ENCODE peak calls at places on chromosome 18, in four cellular contexts. One of them, this sample, is unnamed.
A peak's percentile ranks its signal among the peaks of the same experiment; 100 is the strongest.

GRCh38 chr18:29181151-29181901 is 1004.4 kb upstream of the CDH2 start:
- DNase-seq in astrocyte of the cerebellum: peak; percentile 83
- DNase-seq in transverse colon: no peak
- DNase-seq in A549: no peak
- DNase-seq in this sample: peak; percentile 95

GRCh38 chr18:76803814-76804213 is 18.5 kb upstream of the ZNF236 start:
- DNase-seq in astrocyte of the cerebellum: peak; percentile 20
- DNase-seq in transverse colon: peak; percentile 74
- DNase-seq in A549: peak; percentile 55
- DNase-seq in this sample: peak; percentile 54

GRCh38 chr18:21359746-21360145 is 117.7 kb downstream of the GREB1L start:
- DNase-seq in astrocyte of the cerebellum: no peak
- DNase-seq in transverse colon: no peak
- DNase-seq in A549: no peak
- DNase-seq in this sample: no peak

GRCh38 chr18:51196116-51196810 is 1.2 kb downstream of the MEX3C start:
- DNase-seq in astrocyte of the cerebellum: no peak
- DNase-seq in transverse colon: peak; percentile 53
- DNase-seq in A549: peak; percentile 7
- DNase-seq in this sample: no peak

GRCh38 chr18:44062345-44062744 is 618.3 kb upstream of the SETBP1 start:
- DNase-seq in astrocyte of the cerebellum: no peak
- DNase-seq in transverse colon: no peak
- DNase-seq in A549: no peak
- DNase-seq in this sample: no peak

GRCh38 chr18:8478166-8478967 is 130.9 kb upstream of the RAB12 start:
- DNase-seq in astrocyte of the cerebellum: no peak
- DNase-seq in transverse colon: peak; percentile 57
- DNase-seq in A549: peak; percentile 67
- DNase-seq in this sample: peak; percentile 41

GRCh38 chr18:22469061-22469689 is 51.5 kb upstream of the CTAGE1 start:
- DNase-seq in astrocyte of the cerebellum: no peak
- DNase-seq in transverse colon: no peak
- DNase-seq in A549: no peak
- DNase-seq in this sample: peak; percentile 29

GRCh38 chr18:13267517-13267916 is 49.0 kb downstream of the LDLRAD4 start:
- DNase-seq in astrocyte of the cerebellum: no peak
- DNase-seq in transverse colon: no peak
- DNase-seq in A549: no peak
- DNase-seq in this sample: no peak

GRCh38 chr18:63924551-63924950 is 16.8 kb downstream of the SERPINB10 start:
- DNase-seq in astrocyte of the cerebellum: no peak
- DNase-seq in transverse colon: no peak
- DNase-seq in A549: no peak
- DNase-seq in this sample: peak; percentile 2

DNA sequence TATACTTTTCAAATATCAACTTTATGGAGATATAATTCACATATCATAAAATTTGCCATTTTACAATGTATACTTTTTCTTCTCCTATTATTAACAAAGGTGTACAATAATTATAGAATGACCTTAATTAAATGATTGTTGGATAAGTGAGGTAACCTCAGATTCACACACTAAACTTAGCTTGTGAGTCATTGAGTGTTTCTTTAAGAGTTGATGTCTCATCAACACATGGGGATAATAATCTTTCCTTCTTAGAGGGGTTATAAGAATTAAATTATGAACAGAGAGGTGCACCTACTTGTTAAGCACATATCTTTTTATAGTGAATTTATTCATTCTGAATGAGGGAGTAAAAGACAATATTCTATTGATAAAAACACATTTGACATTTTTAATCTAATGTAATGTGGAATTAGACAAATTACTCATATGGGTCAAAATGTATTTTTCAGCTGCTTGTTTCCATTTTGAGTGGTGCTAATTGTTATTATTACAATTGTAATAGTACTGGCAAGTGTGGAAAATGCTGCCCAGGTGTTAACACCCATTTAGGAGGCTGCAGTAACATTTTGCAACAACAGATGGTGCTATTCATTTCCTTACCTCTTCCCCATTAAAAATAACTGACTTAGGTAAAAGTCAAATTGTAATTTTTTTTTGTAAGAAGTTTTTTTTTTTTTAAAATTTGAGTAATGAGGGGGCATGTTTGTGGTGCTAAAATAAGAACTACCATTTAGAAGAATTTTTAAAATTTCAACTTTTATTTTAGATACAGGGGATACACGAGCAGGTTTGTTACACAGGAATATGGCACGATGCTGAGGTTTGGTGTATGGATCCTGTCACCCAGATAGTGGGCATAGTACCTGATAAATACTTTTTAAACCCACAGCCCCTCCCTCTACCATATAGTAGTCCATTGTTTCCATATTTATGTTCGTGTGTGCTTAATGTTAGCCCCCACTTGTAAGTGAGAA is 32.1 kb upstream of the DYNAP start:
- DNase-seq in astrocyte of the cerebellum: peak; percentile 2
- DNase-seq in transverse colon: no peak
- DNase-seq in A549: peak; percentile 5
- DNase-seq in this sample: peak; percentile 13
- TF ChIP-seq CTCF in astrocyte of the cerebellum: peak; percentile 67
- TF ChIP-seq CTCF in transverse colon: peak; percentile 58
- TF ChIP-seq CTCF in A549: peak; percentile 57
- TF ChIP-seq CTCF in this sample: peak; percentile 73

GRCh38 chr18:3117493-3118192 is 102.1 kb downstream of the MYOM1 start:
- DNase-seq in astrocyte of the cerebellum: no peak
- DNase-seq in transverse colon: no peak
- DNase-seq in A549: no peak
- DNase-seq in this sample: no peak
- H3K4me3 ChIP-seq in astrocyte of the cerebellum: no peak overlapping the region
- H3K4me3 ChIP-seq in transverse colon: no peak overlapping the region
- H3K4me3 ChIP-seq in A549: no peak overlapping the region
- H3K4me3 ChIP-seq in this sample: no peak overlapping the region

GRCh38 chr18:80208620-80209019 is 38.7 kb downstream of the PARD6G start:
- DNase-seq in astrocyte of the cerebellum: no peak
- DNase-seq in transverse colon: no peak
- DNase-seq in A549: no peak
- DNase-seq in this sample: no peak

GRCh38 chr18:80213173-80213572 is 34.1 kb downstream of the PARD6G start:
- DNase-seq in astrocyte of the cerebellum: no peak
- DNase-seq in transverse colon: no peak
- DNase-seq in A549: no peak
- DNase-seq in this sample: no peak

DNA sequence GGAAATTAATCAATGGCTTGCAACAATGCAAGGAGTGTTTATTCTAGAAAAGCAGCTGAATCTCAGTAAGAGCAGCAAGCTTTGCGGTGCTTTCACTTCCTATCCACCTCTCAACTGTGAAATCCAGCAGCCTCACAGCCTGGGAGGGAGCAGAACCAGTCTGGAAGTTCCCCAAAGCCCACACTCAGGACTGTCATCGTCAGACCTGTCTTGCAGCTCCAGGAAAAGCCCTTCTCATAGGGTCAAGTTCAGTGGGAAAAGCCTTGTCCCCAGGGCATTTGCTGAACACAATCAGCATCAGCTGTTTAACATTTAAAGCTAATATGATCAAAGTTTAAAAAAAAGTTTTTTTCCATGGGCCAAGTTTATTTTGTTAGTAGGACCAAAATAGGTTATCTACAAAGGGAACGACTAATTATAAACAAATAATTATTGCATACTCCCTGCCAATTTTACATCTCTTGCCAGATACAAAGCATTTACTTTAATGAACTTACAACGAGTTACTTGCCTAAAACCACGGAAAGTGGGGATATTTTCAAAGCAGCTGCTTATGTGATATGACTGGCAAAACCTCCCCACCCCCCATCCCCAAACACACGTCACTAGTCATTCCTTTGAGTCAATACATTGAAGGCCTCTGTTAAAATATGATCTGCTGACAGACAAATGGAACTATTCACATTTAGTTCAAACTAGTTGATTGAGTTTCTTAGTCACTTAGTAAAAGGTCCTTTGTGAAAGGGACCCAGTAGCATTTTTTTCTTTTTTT is 36.8 kb downstream of the PARD6G start:
- DNase-seq in astrocyte of the cerebellum: no peak
- DNase-seq in transverse colon: no peak
- DNase-seq in A549: no peak
- DNase-seq in this sample: no peak
- TF ChIP-seq CTCF in astrocyte of the cerebellum: no peak
- TF ChIP-seq CTCF in transverse colon: no peak
- TF ChIP-seq CTCF in A549: no peak
- TF ChIP-seq CTCF in this sample: no peak

GRCh38 chr18:58868440-58868839 is 3.8 kb downstream of the ZNF532 start:
- DNase-seq in astrocyte of the cerebellum: no peak
- DNase-seq in transverse colon: no peak
- DNase-seq in A549: no peak
- DNase-seq in this sample: no peak

GRCh38 chr18:58865714-58866113 is 1.0 kb downstream of the ZNF532 start:
- DNase-seq in astrocyte of the cerebellum: no peak
- DNase-seq in transverse colon: no peak
- DNase-seq in A549: no peak
- DNase-seq in this sample: no peak

GRCh38 chr18:58866261-58867232 is 1.9 kb downstream of the ZNF532 start:
- DNase-seq in astrocyte of the cerebellum: no peak
- DNase-seq in transverse colon: no peak
- DNase-seq in A549: no peak
- DNase-seq in this sample: no peak

GRCh38 chr18:58865009-58865345 is 300 bp downstream of the ZNF532 start:
- DNase-seq in astrocyte of the cerebellum: no peak
- DNase-seq in transverse colon: no peak
- DNase-seq in A549: no peak
- DNase-seq in this sample: no peak

DNA sequence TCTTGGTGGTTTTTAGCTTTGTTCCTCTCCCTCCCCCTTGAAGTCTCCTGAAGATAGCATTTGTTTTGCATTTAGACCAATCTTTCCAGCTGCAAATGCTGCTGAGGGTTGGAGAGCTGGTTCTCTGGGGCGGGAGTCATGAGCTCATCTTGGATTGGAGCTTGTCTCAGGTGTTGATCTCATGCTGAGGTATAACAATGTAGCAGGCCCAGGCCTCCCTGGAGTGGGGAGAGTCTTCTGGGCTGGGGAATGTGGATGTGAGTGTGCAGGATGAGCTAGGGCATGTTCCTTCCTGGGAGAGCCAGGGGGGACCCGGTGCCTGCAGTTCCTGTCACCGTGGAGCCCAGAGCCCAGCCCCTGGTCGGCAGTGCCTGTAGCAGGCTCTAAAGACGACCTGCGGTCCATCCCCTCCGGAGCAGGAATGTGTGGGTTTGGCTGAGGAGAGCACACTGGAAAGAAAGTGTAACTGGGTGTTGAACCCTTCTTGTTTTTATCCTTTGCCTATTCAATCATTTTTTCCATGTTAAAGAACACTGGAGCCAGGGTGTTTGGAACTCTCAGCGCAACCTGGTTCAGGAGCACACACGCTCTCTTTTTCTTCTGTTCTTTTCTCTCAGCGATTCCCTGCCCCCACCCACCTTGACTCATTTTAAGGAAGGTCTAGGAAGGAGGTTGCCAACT is 2.7 kb downstream of the ZNF532 start:
- DNase-seq in astrocyte of the cerebellum: peak; percentile 62
- DNase-seq in transverse colon: no peak
- DNase-seq in A549: no peak
- DNase-seq in this sample: peak; percentile 52
- H3K4me3 ChIP-seq in astrocyte of the cerebellum: peak overlapping the region; percentile 10
- H3K4me3 ChIP-seq in transverse colon: no peak overlapping the region
- H3K4me3 ChIP-seq in A549: no peak overlapping the region
- H3K4me3 ChIP-seq in this sample: no peak overlapping the region

DNA sequence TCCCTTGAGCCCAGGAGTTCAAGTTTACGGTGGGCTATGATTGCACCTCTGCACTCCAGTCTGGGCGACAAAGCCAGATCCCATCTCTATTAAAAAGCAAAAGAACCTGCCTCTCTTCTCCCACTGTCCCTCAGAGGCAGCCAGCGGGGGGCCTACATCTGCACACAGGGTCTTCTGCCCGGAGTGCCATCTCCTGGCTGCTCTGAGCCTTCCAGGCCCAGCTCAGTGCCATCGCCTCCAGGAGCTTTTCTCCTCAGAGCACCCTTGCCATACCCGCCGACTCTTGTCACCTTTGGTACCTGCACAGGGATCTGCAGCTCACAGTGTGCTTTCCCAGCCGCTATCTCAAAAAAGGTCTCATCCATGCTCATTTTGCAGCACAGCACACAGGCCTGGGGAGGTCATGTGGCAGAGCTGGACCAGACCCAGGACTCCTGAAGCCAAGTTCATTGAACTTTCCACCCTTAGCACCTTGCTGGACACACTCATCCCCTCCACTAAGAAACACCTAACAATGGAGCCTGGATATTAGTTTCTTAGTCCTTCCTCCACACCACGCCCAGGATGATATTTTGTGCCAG is 186.3 kb downstream of the HAUS1 start:
- DNase-seq in astrocyte of the cerebellum: no peak
- DNase-seq in transverse colon: no peak
- DNase-seq in A549: no peak
- DNase-seq in this sample: no peak
- TF ChIP-seq CTCF in astrocyte of the cerebellum: no peak
- TF ChIP-seq CTCF in transverse colon: no peak
- TF ChIP-seq CTCF in A549: no peak
- TF ChIP-seq CTCF in this sample: no peak

This sample was measured in astrocyte of the spinal cord.